ENCODE peak calls at places on chromosomes 16 and 17, in nine cellular contexts. Z, W, Y, O, X, D, B, S and M are unnamed samples.

GRCh38 chr16:166375-167116 is 768 bp downstream of the HBM start:
- DNase-seq in B (no peak), Y (no peak), Z (no peak), S (no peak), X (no peak), O (no peak), D (no peak), W (no peak), M (no peak)

GRCh38 chr16:72357860-72358259 is 185.9 kb upstream of the PMFBP1 start:
- DNase-seq in W (no peak), X (no peak), D (no peak), B (no peak), S (no peak), Z (peak), Y (no peak), O (no peak), M (peak)

GRCh38 chr17:29642171-29642611 is 19.5 kb upstream of the CORO6 start:
- DNase-seq in X (no peak), Y (no peak), Z (no peak), O (no peak), W (no peak), S (no peak), D (peak), B (no peak), M (no peak)

GRCh38 chr16:526181-527014 is 1.1 kb upstream of the CAPN15 start:
- DNase-seq in O (peak), Z (peak), B (no peak), X (no peak), Y (peak), D (no peak), S (no peak), W (peak), M (no peak)

GRCh38 chr17:14886200-14886739 is 378.9 kb downstream of the PMP22 start:
- DNase-seq in O (no peak), W (peak), Y (no peak), Z (peak), X (no peak), S (no peak), D (no peak), B (no peak), M (no peak)

GRCh38 chr17:9205520-9206159 is 184.3 kb downstream of the NTN1 start:
- DNase-seq in Y (no peak), D (no peak), X (no peak), O (no peak), W (no peak), S (no peak), B (no peak), Z (no peak), M (no peak)

GRCh38 chr17:59617141-59617757 is 2.4 kb upstream of the CLTC start:
- DNase-seq in W (no peak), X (no peak), S (no peak), D (no peak), Z (no peak), Y (no peak), O (no peak), B (no peak), M (no peak)

GRCh38 chr16:73232555-73233422 is 184.9 kb upstream of the ZFHX3 start:
- DNase-seq in S (no peak), B (no peak), Y (peak), X (no peak), W (peak), D (no peak), Z (peak), O (no peak), M (peak)

GRCh38 chr17:76092526-76093413 is 10.8 kb downstream of the EXOC7 start:
- DNase-seq in S (peak), W (no peak), Z (no peak), B (no peak), Y (no peak), D (no peak), O (no peak), X (no peak), M (no peak)

GRCh38 chr17:58755577-58756245 is at the start of gene PPM1E:
- DNase-seq in B (peak), O (peak), X (peak), Y (peak), S (peak), Z (peak), D (no peak), W (peak), M (no peak)

GRCh38 chr17:43479948-43480347 is 3.8 kb upstream of the DHX8 start:
- DNase-seq in B (no peak), S (no peak), X (no peak), O (no peak), Y (no peak), D (no peak), W (no peak), Z (peak), M (no peak)

GRCh38 chr17:75364078-75364477 is 41.4 kb downstream of the GRB2 start:
- DNase-seq in W (peak), X (no peak), Y (no peak), S (no peak), Z (peak), O (no peak), D (no peak), B (no peak), M (peak)

GRCh38 chr16:88549671-88550643 is 20.2 kb upstream of the ZC3H18 start:
- DNase-seq in W (no peak), X (no peak), Y (no peak), Z (no peak), S (no peak), B (no peak), O (peak), D (no peak), M (no peak)

GRCh38 chr16:84985079-84986065 is 26.0 kb downstream of the ZDHHC7 start:
- DNase-seq in Z (peak), D (peak), B (no peak), Y (no peak), S (no peak), X (no peak), W (peak), O (no peak), M (peak)

GRCh38 chr17:6495450-6496115 is 51.3 kb downstream of the PIMREG start:
- DNase-seq in O (no peak), Z (no peak), S (peak), Y (no peak), B (no peak), W (no peak), X (no peak), D (no peak), M (no peak)

GRCh38 chr16:64312292-64312691 is 809.6 kb downstream of the CDH11 start:
- DNase-seq in B (no peak), Y (no peak), S (no peak), D (no peak), X (no peak), O (no peak), W (no peak), Z (no peak), M (no peak)

GRCh38 chr17:1726626-1727257 is 2.2 kb downstream of the WDR81 start:
- DNase-seq in Z (no peak), X (no peak), S (no peak), D (no peak), O (no peak), B (no peak), W (no peak), Y (no peak), M (no peak)

GRCh38 chr17:15955793-15956541 is 11.0 kb downstream of the ADORA2B start:
- DNase-seq in S (no peak), Z (peak), W (no peak), O (no peak), D (no peak), X (no peak), B (no peak), Y (no peak), M (no peak)

GRCh38 chr17:71438631-71439146 is 682.1 kb upstream of the SOX9 start:
- DNase-seq in Z (peak), X (no peak), Y (peak), S (no peak), B (no peak), D (no peak), W (peak), O (peak), M (peak)

GRCh38 chr17:80753946-80754345 is 209.3 kb downstream of the RPTOR start:
- DNase-seq in S (no peak), D (no peak), O (no peak), W (no peak), B (no peak), Z (no peak), Y (no peak), X (no peak), M (no peak)

GRCh38 chr16:71880176-71880575 is 3.8 kb downstream of the ZNF821 start:
- DNase-seq in D (no peak), O (no peak), Y (no peak), B (no peak), S (no peak), X (no peak), W (no peak), Z (no peak), M (no peak)

GRCh38 chr17:55492951-55493350 is 18.3 kb downstream of the SMIM36 start:
- DNase-seq in X (no peak), Y (no peak), S (no peak), B (no peak), Z (no peak), D (no peak), W (no peak), O (no peak), M (no peak)

GRCh38 chr17:29038511-29039300 is 4.2 kb upstream of the PIPOX start:
- DNase-seq in Z (no peak), W (no peak), B (no peak), S (no peak), X (no peak), Y (no peak), D (no peak), O (no peak), M (no peak)

GRCh38 chr17:81095608-81095888 is 60.6 kb downstream of the BAIAP2 start:
- DNase-seq in W (no peak), Z (no peak), Y (no peak), S (no peak), D (no peak), X (no peak), B (no peak), O (no peak), M (no peak)

GRCh38 chr17:8479431-8479947 is 43.8 kb downstream of the NDEL1 start:
- DNase-seq in Y (no peak), S (no peak), Z (peak), X (no peak), D (no peak), W (peak), O (no peak), B (no peak), M (peak)

GRCh38 chr17:49575524-49576120 is at the start of gene NXPH3:
- DNase-seq in X (peak), S (peak), O (peak), Z (no peak), B (no peak), Y (peak), W (peak), D (no peak), M (no peak)

GRCh38 chr17:49583889-49584288 is 8.2 kb downstream of the NXPH3 start:
- DNase-seq in Y (no peak), X (no peak), Z (no peak), B (no peak), D (no peak), S (no peak), O (no peak), W (no peak), M (no peak)

GRCh38 chr17:58120195-58120822 is 27.9 kb upstream of the OR4D1 start:
- DNase-seq in O (peak), X (peak), S (peak), Y (peak), D (no peak), W (peak), Z (peak), B (peak), M (peak)

GRCh38 chr17:8500609-8501008 is 64.9 kb downstream of the NDEL1 start:
- DNase-seq in O (no peak), S (peak), X (no peak), W (no peak), Z (no peak), Y (no peak), D (no peak), B (no peak), M (no peak)